ENCODE peak calls at places on chromosomes 6 and 20, in nine cellular contexts. X is glutamatergic neuron; T is NCI-H774; R is CD8-positive, alpha-beta T cell; S is germinal center; Y is NCI-H146; B is A549; Q is activated T-helper 1 cell treated with anti-CD3 and anti-CD28 coated beads, Interleukin-12 subunit alpha, Interleukin-12 subunit beta, Interleukin-2, Interleukin-4 antibody, amounts not matched to agents 30 ng/mL and 10 ng/mL and 1 ng/mL, durations not matched to agents 14 hours and 24 hours and 36 hours; E is foreskin fibroblast. L is an unnamed sample.

GRCh38 chr20:61953037-61953788 is 112.5 kb downstream of the TAF4 start:
- DNase-seq in X (no peak), E (no peak), T (no peak), S (no peak), Y (no peak), Q (no peak), B (no peak), R (no peak), L (no peak)

GRCh38 chr20:63147532-63147931 is 68.4 kb downstream of the YTHDF1 start:
- DNase-seq in T (no peak), B (no peak), R (no peak), X (no peak), Q (no peak), E (no peak), S (no peak), Y (no peak), L (no peak)

GRCh38 chr6:18425218-18425617 is 38.1 kb downstream of the RNF144B start:
- DNase-seq in T (no peak), S (no peak), B (no peak), Y (no peak), E (no peak), R (no peak), X (no peak), Q (no peak), L (no peak)

GRCh38 chr6:145036236-145036635 is 699.1 kb downstream of the EPM2A start:
- DNase-seq in T (no peak), S (no peak), Y (no peak), R (no peak), B (no peak), E (no peak), Q (no peak), X (no peak), L (no peak)

GRCh38 chr20:10861619-10862018 is 187.8 kb upstream of the JAG1 start:
- DNase-seq in T (no peak), R (no peak), B (peak), Y (peak), S (no peak), Q (no peak), E (no peak), X (no peak), L (no peak)

GRCh38 chr20:33276303-33277113 is 6.5 kb upstream of the BPIFB1 start:
- DNase-seq in R (no peak), E (no peak), B (no peak), Y (no peak), X (no peak), S (no peak), Q (no peak), T (no peak), L (no peak)

GRCh38 chr6:168117942-168118341 is 38.9 kb upstream of the FRMD1 start:
- DNase-seq in Q (no peak), T (no peak), E (no peak), X (no peak), R (no peak), Y (no peak), B (no peak), S (no peak), L (no peak)

GRCh38 chr6:44258921-44259320 is 1.6 kb upstream of the SLC35B2 start:
- DNase-seq in Y (no peak), R (no peak), S (no peak), X (no peak), B (no peak), Q (no peak), E (no peak), T (no peak), L (no peak)

GRCh38 chr20:43537921-43538854 is 20.6 kb upstream of the SGK2 start:
- DNase-seq in Y (peak), X (peak), S (peak), R (peak), Q (peak), T (peak), E (peak), B (peak), L (peak)

GRCh38 chr20:61281286-61281795 is 29.3 kb downstream of the CDH4 start:
- DNase-seq in Q (no peak), T (no peak), E (no peak), X (no peak), B (no peak), S (no peak), Y (no peak), R (no peak), L (no peak)